ENCODE peak calls at places on chromosomes 12 and 14, in eight cellular contexts. One of them, this sample, is unnamed.

GRCh38 chr14:105201928-105202513 is 20.9 kb upstream of the NUDT14 start:
- DNase-seq in heart right ventricle: no peak
- DNase-seq in esophagus muscularis mucosa: no peak
- DNase-seq in AG04450: no peak
- DNase-seq in naive thymus-derived CD4-positive, alpha-beta T cell: no peak
- DNase-seq in skeletal muscle cell: no peak
- DNase-seq in astrocyte of the spinal cord: no peak
- DNase-seq in GM12864: no peak
- DNase-seq in this sample: no peak

GRCh38 chr12:114405449-114406271 is at the start of gene TBX5:
- DNase-seq in heart right ventricle: peak
- DNase-seq in esophagus muscularis mucosa: no peak
- DNase-seq in AG04450: peak
- DNase-seq in naive thymus-derived CD4-positive, alpha-beta T cell: no peak
- DNase-seq in skeletal muscle cell: no peak
- DNase-seq in astrocyte of the spinal cord: no peak
- DNase-seq in GM12864: no peak
- DNase-seq in this sample: peak

GRCh38 chr12:8078400-8078799 is 3.7 kb upstream of the NECAP1 start:
- DNase-seq in heart right ventricle: no peak
- DNase-seq in esophagus muscularis mucosa: no peak
- DNase-seq in AG04450: peak
- DNase-seq in naive thymus-derived CD4-positive, alpha-beta T cell: peak
- DNase-seq in skeletal muscle cell: peak
- DNase-seq in astrocyte of the spinal cord: peak
- DNase-seq in GM12864: no peak
- DNase-seq in this sample: no peak

GRCh38 chr12:84599539-84599938 is 313.1 kb downstream of the SLC6A15 start:
- DNase-seq in heart right ventricle: no peak
- DNase-seq in esophagus muscularis mucosa: no peak
- DNase-seq in AG04450: no peak
- DNase-seq in naive thymus-derived CD4-positive, alpha-beta T cell: no peak
- DNase-seq in skeletal muscle cell: peak
- DNase-seq in astrocyte of the spinal cord: peak
- DNase-seq in GM12864: no peak
- DNase-seq in this sample: peak

GRCh38 chr12:101634724-101635123 is 40.0 kb downstream of the MYBPC1 start:
- DNase-seq in heart right ventricle: no peak
- DNase-seq in esophagus muscularis mucosa: no peak
- DNase-seq in AG04450: no peak
- DNase-seq in naive thymus-derived CD4-positive, alpha-beta T cell: no peak
- DNase-seq in skeletal muscle cell: no peak
- DNase-seq in astrocyte of the spinal cord: no peak
- DNase-seq in GM12864: peak
- DNase-seq in this sample: no peak

GRCh38 chr14:95321693-95322455 is 2.2 kb upstream of the CLMN start:
- DNase-seq in heart right ventricle: no peak
- DNase-seq in esophagus muscularis mucosa: no peak
- DNase-seq in AG04450: no peak
- DNase-seq in naive thymus-derived CD4-positive, alpha-beta T cell: no peak
- DNase-seq in skeletal muscle cell: no peak
- DNase-seq in astrocyte of the spinal cord: no peak
- DNase-seq in GM12864: no peak
- DNase-seq in this sample: no peak

GRCh38 chr14:76687611-76688372 is 73.5 kb upstream of the VASH1 start:
- DNase-seq in heart right ventricle: no peak
- DNase-seq in esophagus muscularis mucosa: peak
- DNase-seq in AG04450: no peak
- DNase-seq in naive thymus-derived CD4-positive, alpha-beta T cell: no peak
- DNase-seq in skeletal muscle cell: peak
- DNase-seq in astrocyte of the spinal cord: peak
- DNase-seq in GM12864: no peak
- DNase-seq in this sample: no peak

GRCh38 chr12:11656550-11656949 is 7.1 kb downstream of the ETV6 start:
- DNase-seq in heart right ventricle: no peak
- DNase-seq in esophagus muscularis mucosa: no peak
- DNase-seq in AG04450: no peak
- DNase-seq in naive thymus-derived CD4-positive, alpha-beta T cell: no peak
- DNase-seq in skeletal muscle cell: no peak
- DNase-seq in astrocyte of the spinal cord: peak
- DNase-seq in GM12864: no peak
- DNase-seq in this sample: no peak

GRCh38 chr14:77786148-77786547 is 13.8 kb upstream of the ADCK1 start:
- DNase-seq in heart right ventricle: no peak
- DNase-seq in esophagus muscularis mucosa: no peak
- DNase-seq in AG04450: no peak
- DNase-seq in naive thymus-derived CD4-positive, alpha-beta T cell: no peak
- DNase-seq in skeletal muscle cell: no peak
- DNase-seq in astrocyte of the spinal cord: no peak
- DNase-seq in GM12864: no peak
- DNase-seq in this sample: peak

GRCh38 chr14:74896400-74896799 is 14.7 kb downstream of the DLST start:
- DNase-seq in heart right ventricle: no peak
- DNase-seq in esophagus muscularis mucosa: no peak
- DNase-seq in AG04450: no peak
- DNase-seq in naive thymus-derived CD4-positive, alpha-beta T cell: no peak
- DNase-seq in skeletal muscle cell: no peak
- DNase-seq in astrocyte of the spinal cord: no peak
- DNase-seq in GM12864: no peak
- DNase-seq in this sample: no peak

GRCh38 chr14:94342334-94342934 is 19.3 kb upstream of the SERPINA6 start:
- DNase-seq in heart right ventricle: peak
- DNase-seq in esophagus muscularis mucosa: peak
- DNase-seq in AG04450: peak
- DNase-seq in naive thymus-derived CD4-positive, alpha-beta T cell: no peak
- DNase-seq in skeletal muscle cell: peak
- DNase-seq in astrocyte of the spinal cord: peak
- DNase-seq in GM12864: no peak
- DNase-seq in this sample: no peak

GRCh38 chr12:52519826-52520662 is at the start of gene KRT5:
- DNase-seq in heart right ventricle: no peak
- DNase-seq in esophagus muscularis mucosa: peak
- DNase-seq in AG04450: no peak
- DNase-seq in naive thymus-derived CD4-positive, alpha-beta T cell: no peak
- DNase-seq in skeletal muscle cell: no peak
- DNase-seq in astrocyte of the spinal cord: no peak
- DNase-seq in GM12864: no peak
- DNase-seq in this sample: no peak

GRCh38 chr14:59275668-59276067 is 87.2 kb downstream of the DAAM1 start:
- DNase-seq in heart right ventricle: no peak
- DNase-seq in esophagus muscularis mucosa: no peak
- DNase-seq in AG04450: peak
- DNase-seq in naive thymus-derived CD4-positive, alpha-beta T cell: no peak
- DNase-seq in skeletal muscle cell: peak
- DNase-seq in astrocyte of the spinal cord: peak
- DNase-seq in GM12864: peak
- DNase-seq in this sample: no peak

GRCh38 chr14:104373855-104374717 is 205.5 kb upstream of the C14orf180 start:
- DNase-seq in heart right ventricle: no peak
- DNase-seq in esophagus muscularis mucosa: no peak
- DNase-seq in AG04450: no peak
- DNase-seq in naive thymus-derived CD4-positive, alpha-beta T cell: no peak
- DNase-seq in skeletal muscle cell: no peak
- DNase-seq in astrocyte of the spinal cord: no peak
- DNase-seq in GM12864: no peak
- DNase-seq in this sample: no peak

GRCh38 chr12:49232940-49233841 is 31.7 kb upstream of the TUBA1C start:
- DNase-seq in heart right ventricle: peak
- DNase-seq in esophagus muscularis mucosa: no peak
- DNase-seq in AG04450: no peak
- DNase-seq in naive thymus-derived CD4-positive, alpha-beta T cell: no peak
- DNase-seq in skeletal muscle cell: no peak
- DNase-seq in astrocyte of the spinal cord: peak
- DNase-seq in GM12864: no peak
- DNase-seq in this sample: peak

GRCh38 chr12:49231881-49232650 is 32.8 kb upstream of the TUBA1C start:
- DNase-seq in heart right ventricle: no peak
- DNase-seq in esophagus muscularis mucosa: no peak
- DNase-seq in AG04450: no peak
- DNase-seq in naive thymus-derived CD4-positive, alpha-beta T cell: no peak
- DNase-seq in skeletal muscle cell: no peak
- DNase-seq in astrocyte of the spinal cord: peak
- DNase-seq in GM12864: no peak
- DNase-seq in this sample: no peak

GRCh38 chr12:49230810-49231209 is 34.1 kb upstream of the TUBA1C start:
- DNase-seq in heart right ventricle: no peak
- DNase-seq in esophagus muscularis mucosa: no peak
- DNase-seq in AG04450: no peak
- DNase-seq in naive thymus-derived CD4-positive, alpha-beta T cell: no peak
- DNase-seq in skeletal muscle cell: no peak
- DNase-seq in astrocyte of the spinal cord: no peak
- DNase-seq in GM12864: no peak
- DNase-seq in this sample: no peak

GRCh38 chr12:49236423-49236822 is 28.5 kb upstream of the TUBA1C start:
- DNase-seq in heart right ventricle: no peak
- DNase-seq in esophagus muscularis mucosa: no peak
- DNase-seq in AG04450: no peak
- DNase-seq in naive thymus-derived CD4-positive, alpha-beta T cell: no peak
- DNase-seq in skeletal muscle cell: no peak
- DNase-seq in astrocyte of the spinal cord: no peak
- DNase-seq in GM12864: no peak
- DNase-seq in this sample: no peak

DNA sequence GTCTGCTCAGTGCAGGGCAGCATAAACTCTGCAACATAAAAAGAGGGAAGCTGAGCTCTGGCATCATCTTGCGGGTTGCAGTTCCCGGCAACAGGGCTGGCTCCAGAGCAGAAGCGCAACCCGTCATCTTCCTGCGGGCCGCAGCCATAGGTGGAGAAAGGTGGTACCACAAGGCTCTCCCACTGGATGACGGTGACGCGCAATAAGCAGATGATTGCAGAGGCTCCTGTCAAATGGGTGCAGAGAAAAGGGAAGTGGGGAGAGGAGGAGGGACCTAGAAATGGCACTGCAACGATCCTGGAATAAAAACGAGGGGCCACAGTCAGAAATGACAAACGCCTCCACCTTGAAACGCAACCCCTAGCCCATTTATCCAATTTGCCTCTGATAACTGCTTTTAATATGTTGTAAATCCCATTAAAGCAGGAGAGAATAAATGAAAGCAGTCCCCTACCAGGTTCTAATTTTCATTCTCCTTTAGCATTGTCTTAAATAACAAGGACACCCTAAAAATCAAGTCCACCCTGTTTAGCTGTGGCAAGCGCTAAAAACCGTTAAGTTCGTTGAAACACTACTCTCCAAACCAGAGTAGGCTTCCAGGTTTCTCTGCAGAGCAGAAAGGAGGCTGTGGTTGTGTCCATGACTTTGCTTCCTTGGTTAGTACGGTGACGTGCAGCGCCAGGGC is 30.9 kb upstream of the TUBA1C start:
- DNase-seq in heart right ventricle: peak
- DNase-seq in esophagus muscularis mucosa: no peak
- DNase-seq in AG04450: no peak
- DNase-seq in naive thymus-derived CD4-positive, alpha-beta T cell: peak
- DNase-seq in skeletal muscle cell: no peak
- DNase-seq in astrocyte of the spinal cord: peak
- DNase-seq in GM12864: peak
- DNase-seq in this sample: peak
- H3K4me3 ChIP-seq in heart right ventricle: peak
- H3K4me3 ChIP-seq in esophagus muscularis mucosa: peak
- H3K4me3 ChIP-seq in AG04450: no peak
- H3K4me3 ChIP-seq in naive thymus-derived CD4-positive, alpha-beta T cell: no peak
- H3K4me3 ChIP-seq in skeletal muscle cell: no peak
- H3K4me3 ChIP-seq in astrocyte of the spinal cord: no peak
- H3K4me3 ChIP-seq in GM12864: peak
- H3K4me3 ChIP-seq in this sample: no peak

GRCh38 chr14:99737956-99738667 is 54.0 kb downstream of the CYP46A1 start:
- DNase-seq in heart right ventricle: no peak
- DNase-seq in esophagus muscularis mucosa: no peak
- DNase-seq in AG04450: no peak
- DNase-seq in naive thymus-derived CD4-positive, alpha-beta T cell: no peak
- DNase-seq in skeletal muscle cell: no peak
- DNase-seq in astrocyte of the spinal cord: no peak
- DNase-seq in GM12864: no peak
- DNase-seq in this sample: no peak
- H3K4me3 ChIP-seq in heart right ventricle: peak
- H3K4me3 ChIP-seq in esophagus muscularis mucosa: peak
- H3K4me3 ChIP-seq in AG04450: peak
- H3K4me3 ChIP-seq in naive thymus-derived CD4-positive, alpha-beta T cell: no peak
- H3K4me3 ChIP-seq in skeletal muscle cell: no peak
- H3K4me3 ChIP-seq in astrocyte of the spinal cord: peak
- H3K4me3 ChIP-seq in GM12864: no peak
- H3K4me3 ChIP-seq in this sample: no peak

GRCh38 chr14:23556700-23557440 is 799 bp downstream of the THTPA start:
- DNase-seq in heart right ventricle: no peak
- DNase-seq in esophagus muscularis mucosa: no peak
- DNase-seq in AG04450: no peak
- DNase-seq in naive thymus-derived CD4-positive, alpha-beta T cell: no peak
- DNase-seq in skeletal muscle cell: no peak
- DNase-seq in astrocyte of the spinal cord: no peak
- DNase-seq in GM12864: no peak
- DNase-seq in this sample: no peak

GRCh38 chr14:23557521-23557920 is 1.4 kb downstream of the THTPA start:
- DNase-seq in heart right ventricle: no peak
- DNase-seq in esophagus muscularis mucosa: no peak
- DNase-seq in AG04450: no peak
- DNase-seq in naive thymus-derived CD4-positive, alpha-beta T cell: no peak
- DNase-seq in skeletal muscle cell: no peak
- DNase-seq in astrocyte of the spinal cord: no peak
- DNase-seq in GM12864: no peak
- DNase-seq in this sample: no peak

GRCh38 chr14:23557946-23558345 is 1.9 kb downstream of the THTPA start:
- DNase-seq in heart right ventricle: no peak
- DNase-seq in esophagus muscularis mucosa: no peak
- DNase-seq in AG04450: no peak
- DNase-seq in naive thymus-derived CD4-positive, alpha-beta T cell: no peak
- DNase-seq in skeletal muscle cell: no peak
- DNase-seq in astrocyte of the spinal cord: no peak
- DNase-seq in GM12864: no peak
- DNase-seq in this sample: no peak

GRCh38 chr14:23555882-23556699 is at the start of gene THTPA:
- DNase-seq in heart right ventricle: peak
- DNase-seq in esophagus muscularis mucosa: peak
- DNase-seq in AG04450: peak
- DNase-seq in naive thymus-derived CD4-positive, alpha-beta T cell: peak
- DNase-seq in skeletal muscle cell: no peak
- DNase-seq in astrocyte of the spinal cord: peak
- DNase-seq in GM12864: peak
- DNase-seq in this sample: peak

DNA sequence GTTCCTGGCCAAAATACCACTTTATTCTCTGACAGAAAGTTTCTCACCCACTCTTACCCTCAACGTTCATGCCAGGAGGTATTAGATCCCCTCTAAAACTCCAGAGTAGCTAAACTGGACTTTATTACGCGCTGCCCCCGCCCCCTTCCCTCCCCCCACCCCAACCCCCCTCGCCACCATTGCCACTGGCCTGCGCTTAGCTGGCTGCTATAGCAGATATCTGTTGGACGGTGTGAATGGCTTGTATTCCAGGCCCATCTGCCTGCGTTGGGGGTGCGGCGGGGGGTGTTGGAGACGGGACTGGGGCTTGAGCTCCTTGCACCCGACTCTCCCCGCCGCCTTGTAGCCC is 564 bp upstream of the THTPA start:
- DNase-seq in heart right ventricle: no peak
- DNase-seq in esophagus muscularis mucosa: no peak
- DNase-seq in AG04450: no peak
- DNase-seq in naive thymus-derived CD4-positive, alpha-beta T cell: no peak
- DNase-seq in skeletal muscle cell: no peak
- DNase-seq in astrocyte of the spinal cord: no peak
- DNase-seq in GM12864: no peak
- DNase-seq in this sample: no peak
- H3K4me3 ChIP-seq in heart right ventricle: peak
- H3K4me3 ChIP-seq in esophagus muscularis mucosa: peak
- H3K4me3 ChIP-seq in AG04450: peak
- H3K4me3 ChIP-seq in naive thymus-derived CD4-positive, alpha-beta T cell: peak
- H3K4me3 ChIP-seq in skeletal muscle cell: peak
- H3K4me3 ChIP-seq in astrocyte of the spinal cord: peak
- H3K4me3 ChIP-seq in GM12864: peak
- H3K4me3 ChIP-seq in this sample: peak

GRCh38 chr14:89040080-89040437 is 215.6 kb downstream of the TTC8 start:
- DNase-seq in heart right ventricle: no peak
- DNase-seq in esophagus muscularis mucosa: peak
- DNase-seq in AG04450: no peak
- DNase-seq in naive thymus-derived CD4-positive, alpha-beta T cell: no peak
- DNase-seq in skeletal muscle cell: no peak
- DNase-seq in astrocyte of the spinal cord: no peak
- DNase-seq in GM12864: no peak
- DNase-seq in this sample: no peak
- H3K4me3 ChIP-seq in heart right ventricle: no peak
- H3K4me3 ChIP-seq in esophagus muscularis mucosa: peak
- H3K4me3 ChIP-seq in AG04450: no peak
- H3K4me3 ChIP-seq in naive thymus-derived CD4-positive, alpha-beta T cell: no peak
- H3K4me3 ChIP-seq in skeletal muscle cell: no peak
- H3K4me3 ChIP-seq in astrocyte of the spinal cord: no peak
- H3K4me3 ChIP-seq in GM12864: no peak
- H3K4me3 ChIP-seq in this sample: no peak